ENCODE peak calls at places on chromosomes 5 and 9, in four cellular contexts. M is keratinocyte, A is fibroblast of lung, S is HCT116. P is an unnamed sample.
A peak's percentile ranks its signal among the peaks of the same experiment; 100 is the strongest.

GRCh38 chr9:20701058-20701457 is 17.0 kb downstream of the FOCAD start:
- DNase-seq in S (no peak), A (no peak), M (no peak), P (no peak)

GRCh38 chr5:6377121-6377520 is 1.2 kb downstream of the MED10 start:
- DNase-seq in M (no peak), A (peak; percentile 1), S (no peak), P (peak; percentile 1)

GRCh38 chr5:148791334-148791667 is 35.1 kb upstream of the ADRB2 start:
- DNase-seq in S (no peak), A (no peak), M (peak; percentile 77), P (no peak)

GRCh38 chr5:72018158-72018803 is 89.0 kb upstream of the MAP1B start:
- DNase-seq in A (peak; percentile 66), M (peak; percentile 26), S (peak; percentile 57), P (peak; percentile 27)

GRCh38 chr9:87708989-87709706 is 16.8 kb upstream of the CTSL start:
- DNase-seq in A (no peak), M (no peak), S (no peak), P (no peak)

GRCh38 chr9:120655005-120655622 is 59.2 kb downstream of the MEGF9 start:
- DNase-seq in S (no peak), A (peak; percentile 39), M (peak; percentile 17), P (peak; percentile 8)

GRCh38 chr9:119074017-119074416 is 295.2 kb downstream of the BRINP1 start:
- DNase-seq in S (no peak), A (no peak), M (no peak), P (no peak)

GRCh38 chr9:127683723-127684122 is 23.1 kb upstream of the CFAP157 start:
- DNase-seq in S (no peak), A (peak; percentile 34), M (no peak), P (peak; percentile 54)

GRCh38 chr5:1827410-1828397 is 26.5 kb downstream of the NDUFS6 start:
- DNase-seq in S (no peak), A (no peak), M (no peak), P (no peak)

GRCh38 chr5:111779260-111780254 is 22.6 kb upstream of the NREP start:
- DNase-seq in S (no peak), M (no peak), A (peak; percentile 33), P (peak; percentile 46)

GRCh38 chr9:131609116-131609830 is 64.0 kb downstream of the PRRT1B start:
- DNase-seq in S (no peak), M (no peak), A (peak; percentile 77), P (peak; percentile 84)

GRCh38 chr9:134591573-134591981 is 50.0 kb upstream of the COL5A1 start:
- DNase-seq in A (no peak), M (no peak), S (no peak), P (peak; percentile 82)

GRCh38 chr9:134590240-134591081 is 51.1 kb upstream of the COL5A1 start:
- DNase-seq in A (peak; percentile 49), M (no peak), S (no peak), P (no peak)

GRCh38 chr9:134592018-134592818 is 49.4 kb upstream of the COL5A1 start:
- DNase-seq in M (no peak), A (peak; percentile 83), S (no peak), P (peak; percentile 93)

GRCh38 chr9:134589748-134590147 is 51.9 kb upstream of the COL5A1 start:
- DNase-seq in M (no peak), S (no peak), A (no peak), P (no peak)

DNA sequence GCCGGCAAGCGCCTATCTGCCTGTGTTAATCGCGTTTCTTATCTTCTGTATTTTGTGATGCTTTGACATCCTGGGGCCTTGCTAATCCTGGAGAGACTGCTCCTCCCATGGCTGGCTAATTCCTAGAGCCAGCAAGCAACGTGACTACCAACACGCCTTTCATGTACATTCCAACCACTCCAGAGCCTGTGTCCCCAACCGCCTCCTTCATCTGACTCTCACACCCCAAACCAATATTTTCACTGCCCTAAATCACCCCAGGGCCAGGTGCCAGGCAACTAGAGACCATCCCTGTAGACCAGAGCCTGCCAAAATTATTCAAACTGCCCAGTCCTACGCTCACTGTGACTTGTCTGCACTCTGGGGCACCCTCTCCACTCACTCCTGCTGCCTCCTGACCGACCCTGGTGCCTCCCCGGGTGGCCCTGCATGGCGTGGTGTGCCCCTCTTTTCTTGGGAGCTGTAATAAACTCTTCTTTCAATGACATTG is 50.5 kb upstream of the COL5A1 start:
- DNase-seq in A (no peak), M (no peak), S (no peak), P (peak; percentile 49)
- H3K9ac ChIP-seq in A (no peak overlapping the region), M (no peak overlapping the region), S (no peak overlapping the region), P (peak overlapping the region; percentile 81)

DNA sequence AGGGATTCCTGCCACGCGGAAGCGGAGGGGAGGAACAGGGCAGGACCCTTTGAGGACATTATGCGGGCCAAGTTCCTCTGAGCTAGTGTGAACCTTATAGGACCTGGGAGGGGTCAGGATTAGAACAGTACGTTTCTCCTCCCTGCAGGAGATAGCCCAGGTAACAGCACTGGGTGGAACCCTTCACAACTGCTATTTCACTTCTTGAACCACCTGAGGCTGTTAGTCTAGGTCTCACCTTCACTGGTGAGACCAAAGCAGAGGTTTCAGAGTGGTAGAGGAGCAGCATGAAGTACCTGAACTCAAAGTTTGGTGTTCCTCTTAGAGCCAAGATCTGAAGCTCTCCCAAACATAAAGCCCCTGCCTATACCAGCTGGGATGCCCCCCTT is 832 bp downstream of the EIF4EBP3 start:
- DNase-seq in A (no peak), S (no peak), M (no peak), P (no peak)
- H3K9ac ChIP-seq in A (peak overlapping the region; percentile 48), S (no peak overlapping the region), M (peak overlapping the region; percentile 59), P (peak overlapping the region; percentile 91)

DNA sequence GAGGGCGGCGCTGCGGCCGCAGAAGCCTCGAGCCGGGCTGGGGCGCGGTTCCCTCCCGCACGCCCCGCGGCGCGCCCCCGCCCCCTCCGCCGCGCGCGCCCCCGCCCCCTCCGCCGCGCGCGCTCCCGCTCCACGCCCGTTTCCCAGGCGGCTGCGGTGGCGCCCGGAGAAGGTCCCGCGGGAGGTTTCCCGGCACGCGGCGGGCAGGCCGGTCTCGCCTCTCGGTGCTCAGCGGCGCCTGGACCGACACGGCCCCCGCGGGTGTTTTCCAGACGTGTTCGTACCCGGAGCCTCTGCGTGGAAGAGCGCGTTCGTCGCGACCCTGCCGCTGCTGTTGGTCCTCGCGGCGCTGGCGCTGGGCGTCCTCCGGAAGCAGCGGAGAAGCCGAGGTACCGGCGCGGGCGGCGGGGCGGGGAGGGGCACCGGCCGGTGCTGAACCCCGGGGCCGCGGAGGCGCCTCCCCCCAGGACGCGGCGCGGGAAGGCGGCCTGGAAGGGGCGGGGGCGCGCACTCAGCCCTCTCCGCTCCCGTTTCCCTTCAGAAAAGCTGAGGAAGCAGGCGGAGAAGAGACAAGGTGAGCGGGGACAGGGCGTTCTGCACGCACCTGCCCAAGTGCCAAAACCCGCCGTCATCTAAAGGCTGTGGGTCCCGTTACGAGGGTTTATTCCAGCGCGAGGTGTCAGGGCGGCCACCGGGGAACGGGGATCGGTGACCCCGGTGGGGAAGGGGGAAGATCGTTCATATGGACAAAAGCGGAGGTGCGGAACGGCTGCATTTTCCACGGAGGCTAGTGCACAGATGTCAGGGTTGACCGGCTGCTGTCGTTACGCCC is 13.1 kb downstream of the BTNL9 start:
- DNase-seq in S (no peak), A (no peak), M (no peak), P (peak; percentile 23)
- H3K9ac ChIP-seq in S (peak overlapping the region; percentile 56), A (no peak overlapping the region), M (no peak overlapping the region), P (no peak overlapping the region)

DNA sequence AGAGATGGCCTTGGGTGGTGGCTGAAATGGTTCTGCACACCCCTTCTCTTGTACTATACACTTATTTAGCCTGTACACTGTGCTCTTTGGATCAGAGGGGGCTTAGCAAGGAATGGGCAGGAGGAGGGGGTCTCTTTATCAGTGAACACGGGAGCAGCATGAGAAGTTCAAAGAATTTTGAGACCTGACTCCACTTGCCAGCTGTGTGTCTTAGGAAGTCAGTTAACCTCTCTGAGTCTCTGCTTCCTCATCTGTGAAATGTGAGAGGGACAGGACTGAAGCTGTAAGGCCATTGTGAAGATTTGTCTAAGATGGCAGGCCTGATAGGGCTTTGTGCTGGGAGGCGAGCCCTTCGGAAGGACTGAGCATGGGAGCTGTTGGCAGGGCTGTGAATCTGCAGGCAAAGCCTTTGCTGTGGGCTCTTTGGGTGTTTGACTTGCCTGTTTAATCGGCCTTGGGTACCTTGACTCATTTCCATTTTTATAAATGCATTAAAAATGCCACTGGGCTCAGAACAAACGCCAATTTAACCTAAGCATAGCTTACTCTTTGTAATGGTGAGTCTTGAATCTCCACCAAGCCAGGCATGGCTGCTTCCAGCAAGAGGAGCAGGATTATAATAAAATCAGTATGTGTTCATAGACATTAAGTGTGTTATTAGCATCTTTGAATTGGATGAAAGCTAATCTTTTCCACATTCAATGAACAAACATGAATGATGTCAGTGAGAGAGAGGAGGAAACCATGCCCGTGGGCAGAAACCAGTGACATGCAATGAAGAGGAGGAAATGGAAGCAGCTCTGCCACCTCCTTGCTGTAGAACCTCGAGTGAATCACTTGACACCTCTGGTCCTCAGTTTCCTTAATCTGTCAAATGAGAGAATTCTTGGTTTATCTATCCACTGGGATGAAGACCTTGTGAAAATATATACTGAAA is 89.4 kb downstream of the MACROH2A1 start:
- DNase-seq in A (peak; percentile 6), M (no peak), S (no peak), P (peak; percentile 34)
- H3K9ac ChIP-seq in A (no peak overlapping the region), M (no peak overlapping the region), S (no peak overlapping the region), P (no peak overlapping the region)